ENCODE peak calls at places on chromosomes 7 and 10, in eight cellular contexts. V, Y, T, O, B, X, R and D are unnamed samples.

GRCh38 chr7:21377545-21377944 is 50.3 kb upstream of the SP4 start:
- DNase-seq in V (no peak), Y (no peak), T (peak), O (no peak), B (no peak), X (no peak), R (no peak), D (no peak)

GRCh38 chr7:154844499-154844898 is 158.4 kb downstream of the PAXIP1 start:
- DNase-seq in V (no peak), Y (no peak), T (no peak), O (no peak), B (no peak), X (no peak), R (no peak), D (no peak)

GRCh38 chr10:71748671-71749191 is 24.6 kb downstream of the VSIR start:
- DNase-seq in V (no peak), Y (no peak), T (no peak), O (no peak), B (no peak), X (no peak), R (no peak), D (peak)

GRCh38 chr10:10492420-10492819 is 525.3 kb upstream of the CELF2 start:
- DNase-seq in V (no peak), Y (no peak), T (no peak), O (no peak), B (no peak), X (no peak), R (no peak), D (no peak)

GRCh38 chr7:157405914-157406810 is 69.4 kb downstream of the DNAJB6 start:
- DNase-seq in V (no peak), Y (no peak), T (no peak), O (no peak), B (no peak), X (no peak), R (peak), D (no peak)

GRCh38 chr7:87875151-87876039 is 765 bp downstream of the SLC25A40 start:
- DNase-seq in V (peak), Y (peak), T (peak), O (no peak), B (no peak), X (no peak), R (no peak), D (peak)

GRCh38 chr10:47137311-47137851 is 162.6 kb upstream of the GDF10 start:
- DNase-seq in V (peak), Y (no peak), T (no peak), O (peak), B (no peak), X (peak), R (peak), D (no peak)

GRCh38 chr7:112481833-112482669 is 1.3 kb downstream of the LSMEM1 start:
- DNase-seq in V (peak), Y (no peak), T (peak), O (peak), B (peak), X (peak), R (peak), D (no peak)

GRCh38 chr7:93011351-93012294 is 106.2 kb downstream of the SAMD9 start:
- DNase-seq in V (peak), Y (no peak), T (no peak), O (peak), B (no peak), X (peak), R (peak), D (no peak)

GRCh38 chr10:33421789-33422188 is 87.3 kb upstream of the NRP1 start:
- DNase-seq in V (peak), Y (no peak), T (no peak), O (peak), B (peak), X (peak), R (peak), D (no peak)

GRCh38 chr7:158495780-158496179 is 91.8 kb downstream of the PTPRN2 start:
- DNase-seq in V (peak), Y (peak), T (peak), O (no peak), B (peak), X (peak), R (no peak), D (no peak)

GRCh38 chr7:5429857-5430611 is 6.4 kb upstream of the TNRC18 start:
- DNase-seq in V (peak), Y (no peak), T (peak), O (no peak), B (peak), X (peak), R (peak), D (no peak)

GRCh38 chr7:27605689-27606269 is 56.9 kb downstream of the HIBADH start:
- DNase-seq in V (peak), Y (no peak), T (peak), O (peak), B (peak), X (peak), R (no peak), D (no peak)
- TF ChIP-seq CTCF in V (peak), Y (peak), T (peak), O (peak), B (peak), X (peak), R (peak), D (peak)

GRCh38 chr7:142483659-142484317 is 225.9 kb upstream of the PRSS58 start:
- DNase-seq in V (no peak), Y (no peak), T (peak), O (no peak), B (no peak), X (no peak), R (no peak), D (no peak)

GRCh38 chr7:142481548-142481947 is 223.7 kb upstream of the PRSS58 start:
- DNase-seq in V (no peak), Y (no peak), T (peak), O (no peak), B (no peak), X (no peak), R (peak), D (no peak)

GRCh38 chr7:142485617-142486226 is 227.9 kb upstream of the PRSS58 start:
- DNase-seq in V (no peak), Y (no peak), T (peak), O (no peak), B (no peak), X (no peak), R (no peak), D (no peak)

GRCh38 chr7:142487124-142487523 is 229.3 kb upstream of the PRSS58 start:
- DNase-seq in V (no peak), Y (no peak), T (no peak), O (no peak), B (no peak), X (no peak), R (no peak), D (no peak)

DNA sequence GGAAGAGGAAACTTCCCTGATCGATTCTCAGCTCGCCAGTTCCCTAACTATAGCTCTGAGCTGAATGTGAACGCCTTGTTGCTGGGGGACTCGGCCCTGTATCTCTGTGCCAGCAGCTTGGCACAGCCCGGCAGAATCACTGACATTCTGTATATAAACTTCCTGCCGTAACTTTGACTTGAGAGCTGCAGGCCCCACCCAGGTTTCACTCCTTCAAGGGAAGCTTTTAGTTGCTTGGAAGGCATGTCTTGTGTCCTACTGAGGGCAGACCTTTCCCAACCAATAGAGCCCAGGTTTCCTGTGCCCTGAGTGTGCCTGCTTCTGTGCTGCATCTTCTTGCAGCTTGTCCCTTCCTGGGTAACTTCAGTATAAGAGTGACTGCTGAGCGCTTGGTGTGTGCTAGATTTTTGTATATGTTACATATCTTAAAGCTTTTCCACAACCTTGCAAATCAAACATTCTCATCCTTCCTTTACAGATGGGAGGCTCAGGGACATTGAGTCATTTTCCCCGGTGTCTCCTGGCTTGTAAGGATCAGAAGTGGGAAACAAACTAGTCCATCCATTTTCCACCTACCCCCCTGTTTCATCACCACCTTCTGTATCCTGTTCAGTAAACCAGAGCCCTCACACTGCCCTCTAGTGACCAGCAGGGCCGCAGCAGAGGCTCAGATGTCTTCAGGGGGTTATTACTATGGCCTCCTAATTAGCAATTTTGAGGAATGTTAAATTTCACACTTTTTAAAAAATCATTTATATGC is 225.2 kb upstream of the PRSS58 start:
- DNase-seq in V (peak), Y (peak), T (peak), O (no peak), B (peak), X (peak), R (peak), D (peak)
- TF ChIP-seq CTCF in V (peak), Y (peak), T (peak), O (peak), B (peak), X (peak), R (peak), D (peak)

GRCh38 chr10:25758041-25758457 is 176.0 kb upstream of the MYO3A start:
- DNase-seq in V (no peak), Y (peak), T (peak), O (no peak), B (peak), X (peak), R (no peak), D (peak)

GRCh38 chr10:25756784-25757183 is 177.2 kb upstream of the MYO3A start:
- DNase-seq in V (no peak), Y (no peak), T (no peak), O (no peak), B (no peak), X (no peak), R (no peak), D (no peak)

GRCh38 chr10:25753776-25754175 is 180.3 kb upstream of the MYO3A start:
- DNase-seq in V (no peak), Y (no peak), T (no peak), O (no peak), B (peak), X (peak), R (no peak), D (no peak)

GRCh38 chr10:25761937-25762336 is 172.1 kb upstream of the MYO3A start:
- DNase-seq in V (no peak), Y (no peak), T (no peak), O (no peak), B (no peak), X (no peak), R (no peak), D (no peak)

DNA sequence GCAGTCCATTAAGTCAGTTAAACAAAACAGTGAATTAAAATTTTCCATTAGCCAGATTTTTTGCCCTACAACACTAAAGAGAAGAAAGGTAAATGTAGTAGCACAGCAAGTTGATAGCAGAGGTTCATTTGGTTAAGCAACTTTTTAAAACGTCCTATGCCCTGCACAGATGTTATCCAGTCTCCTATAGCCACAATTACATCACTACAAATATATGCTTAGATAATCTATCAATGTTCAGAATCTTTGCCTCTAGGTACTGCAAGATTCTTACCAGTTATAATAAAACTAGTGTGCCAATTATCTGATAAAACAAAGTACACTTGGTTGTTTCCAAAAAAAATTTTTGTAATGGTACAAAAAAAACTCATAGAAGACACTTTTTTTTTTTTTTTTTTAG is 175.5 kb upstream of the MYO3A start:
- DNase-seq in V (no peak), Y (no peak), T (no peak), O (no peak), B (no peak), X (no peak), R (no peak), D (no peak)
- TF ChIP-seq CTCF in V (no peak), Y (no peak), T (no peak), O (no peak), B (no peak), X (no peak), R (no peak), D (no peak)

DNA sequence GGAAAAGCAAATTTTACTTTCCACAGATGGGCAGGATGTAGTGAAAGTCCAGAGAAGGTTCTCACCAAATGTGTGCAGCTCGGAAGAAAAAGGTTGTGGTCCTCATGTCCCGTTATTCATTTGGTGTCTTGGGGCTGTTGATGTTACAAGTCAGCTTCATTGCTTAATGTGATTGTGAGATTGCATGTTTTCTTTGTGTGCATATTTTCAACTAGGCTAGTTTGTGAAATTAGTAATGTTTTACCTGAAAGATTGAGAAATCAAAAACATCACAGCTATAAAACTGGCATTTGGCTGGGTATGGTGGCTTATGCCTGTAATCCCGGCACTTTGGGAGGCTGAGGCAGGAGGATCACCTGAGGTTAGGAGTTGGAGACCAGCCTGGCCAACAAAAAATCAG is 28.7 kb downstream of the GUSB start:
- DNase-seq in V (no peak), Y (no peak), T (no peak), O (no peak), B (no peak), X (no peak), R (no peak), D (no peak)
- TF ChIP-seq CTCF in V (no peak), Y (no peak), T (no peak), O (no peak), B (no peak), X (no peak), R (no peak), D (no peak)

GRCh38 chr7:24786306-24786705 is 29.0 kb upstream of the GSDME start:
- DNase-seq in V (no peak), Y (no peak), T (no peak), O (peak), B (no peak), X (no peak), R (no peak), D (no peak)
- TF ChIP-seq CTCF in V (no peak), Y (no peak), T (no peak), O (no peak), B (no peak), X (no peak), R (no peak), D (no peak)

GRCh38 chr10:131077031-131077430 is 234.5 kb downstream of the TCERG1L start:
- DNase-seq in V (no peak), Y (no peak), T (no peak), O (no peak), B (no peak), X (no peak), R (no peak), D (no peak)
- TF ChIP-seq CTCF in V (no peak), Y (no peak), T (no peak), O (no peak), B (no peak), X (no peak), R (no peak), D (no peak)

GRCh38 chr7:17971392-17971791 is 31.1 kb upstream of the SNX13 start:
- DNase-seq in V (peak), Y (no peak), T (no peak), O (no peak), B (no peak), X (no peak), R (no peak), D (no peak)
- TF ChIP-seq CTCF in V (peak), Y (no peak), T (no peak), O (no peak), B (peak), X (peak), R (no peak), D (no peak)

GRCh38 chr7:51354897-51355296 is 38.3 kb upstream of the COBL start:
- DNase-seq in V (no peak), Y (no peak), T (peak), O (no peak), B (no peak), X (no peak), R (no peak), D (no peak)
- TF ChIP-seq CTCF in V (no peak), Y (no peak), T (peak), O (no peak), B (no peak), X (no peak), R (no peak), D (peak)

GRCh38 chr10:62424026-62424425 is 49.9 kb downstream of the ZNF365 start:
- DNase-seq in V (no peak), Y (no peak), T (peak), O (no peak), B (peak), X (no peak), R (no peak), D (no peak)
- TF ChIP-seq CTCF in V (no peak), Y (peak), T (peak), O (no peak), B (peak), X (no peak), R (no peak), D (no peak)